ENCODE peak calls at places on chromosomes 2 and 18, in four cellular contexts. W is K562, J is HepG2, N is GM12878. L is an unnamed sample.

GRCh38 chr18:31683106-31683505 is 1.3 kb downstream of the B4GALT6 start:
- DNase-seq in W (no peak), J (no peak), N (no peak), L (no peak)

GRCh38 chr18:6139007-6139406 is 243.7 kb upstream of the TMEM200C start:
- DNase-seq in W (no peak), J (no peak), N (no peak), L (no peak)

GRCh38 chr2:127219716-127220090 is 396 bp downstream of the CYP27C1 start:
- DNase-seq in W (no peak), J (no peak), N (no peak), L (peak)

GRCh38 chr18:51438797-51439350 is 241.4 kb upstream of the MEX3C start:
- DNase-seq in W (no peak), J (no peak), N (no peak), L (no peak)

GRCh38 chr18:23745366-23745765 is 56.1 kb downstream of the LAMA3 start:
- DNase-seq in W (no peak), J (no peak), N (no peak), L (no peak)

GRCh38 chr2:152367547-152368250 is 32.7 kb downstream of the FMNL2 start:
- DNase-seq in W (no peak), J (no peak), N (peak), L (no peak)

GRCh38 chr2:20181761-20182160 is 43.2 kb downstream of the SDC1 start:
- DNase-seq in W (no peak), J (no peak), N (no peak), L (no peak)

GRCh38 chr18:45588831-45589558 is 26.3 kb upstream of the SLC14A2 start:
- DNase-seq in W (no peak), J (no peak), N (no peak), L (no peak)

GRCh38 chr2:120472891-120473309 is 127.0 kb downstream of the INHBB start:
- DNase-seq in W (no peak), J (no peak), N (no peak), L (no peak)

GRCh38 chr18:9838144-9838877 is 47.5 kb upstream of the TXNDC2 start:
- DNase-seq in W (no peak), J (no peak), N (no peak), L (peak)

GRCh38 chr18:42086288-42086687 is 131.3 kb downstream of the PIK3C3 start:
- DNase-seq in W (no peak), J (no peak), N (no peak), L (no peak)

GRCh38 chr18:41966943-41967342 is 11.9 kb downstream of the PIK3C3 start:
- DNase-seq in W (no peak), J (no peak), N (no peak), L (no peak)

GRCh38 chr2:226002438-226002837 is 602.9 kb downstream of the NYAP2 start:
- DNase-seq in W (no peak), J (peak), N (no peak), L (peak)

GRCh38 chr2:58427572-58428285 is 186.6 kb upstream of the FANCL start:
- DNase-seq in W (peak), J (peak), N (no peak), L (peak)

GRCh38 chr2:143169105-143169504 is 39.9 kb downstream of the ARHGAP15 start:
- DNase-seq in W (no peak), J (no peak), N (no peak), L (peak)

GRCh38 chr2:85430780-85431601 is 12.5 kb downstream of the SH2D6 start:
- DNase-seq in W (no peak), J (no peak), N (no peak), L (peak)

GRCh38 chr2:226794077-226794670 is 5.4 kb downstream of the IRS1 start:
- DNase-seq in W (no peak), J (no peak), N (no peak), L (no peak)

GRCh38 chr2:37343537-37344434 is 644 bp upstream of the QPCT start:
- DNase-seq in W (no peak), J (peak), N (no peak), L (peak)

GRCh38 chr2:222413295-222413911 is 10.9 kb upstream of the SGPP2 start:
- DNase-seq in W (no peak), J (no peak), N (no peak), L (peak)

GRCh38 chr2:113966832-113967231 is 76.9 kb downstream of the ACTR3 start:
- DNase-seq in W (no peak), J (peak), N (no peak), L (no peak)

GRCh38 chr2:11676640-11677039 is 6.6 kb upstream of the NTSR2 start:
- DNase-seq in W (no peak), J (no peak), N (no peak), L (peak)

GRCh38 chr2:166167451-166167850 is 39.6 kb upstream of the SCN1A start:
- DNase-seq in W (no peak), J (no peak), N (no peak), L (no peak)

GRCh38 chr2:208984376-208985100 is 439.3 kb upstream of the MAP2 start:
- DNase-seq in W (no peak), J (no peak), N (no peak), L (no peak)

GRCh38 chr2:26961603-26962184 is 8.7 kb upstream of the MAPRE3 start:
- DNase-seq in W (peak), J (peak), N (peak), L (peak)

GRCh38 chr2:150410809-150411208 is 76.7 kb downstream of the RND3 start:
- DNase-seq in W (no peak), J (peak), N (no peak), L (peak)

GRCh38 chr18:36934884-36935283 is 106.0 kb downstream of the KIAA1328 start:
- DNase-seq in W (no peak), J (no peak), N (no peak), L (no peak)

GRCh38 chr2:120394764-120395163 is 48.8 kb downstream of the INHBB start:
- DNase-seq in W (no peak), J (no peak), N (no peak), L (no peak)

GRCh38 chr2:28300489-28300888 is 92.2 kb upstream of the FOSL2 start:
- DNase-seq in W (no peak), J (no peak), N (no peak), L (no peak)
- TF ChIP-seq JUNB in W (no peak), J (no peak), N (no peak), L (no peak)

DNA sequence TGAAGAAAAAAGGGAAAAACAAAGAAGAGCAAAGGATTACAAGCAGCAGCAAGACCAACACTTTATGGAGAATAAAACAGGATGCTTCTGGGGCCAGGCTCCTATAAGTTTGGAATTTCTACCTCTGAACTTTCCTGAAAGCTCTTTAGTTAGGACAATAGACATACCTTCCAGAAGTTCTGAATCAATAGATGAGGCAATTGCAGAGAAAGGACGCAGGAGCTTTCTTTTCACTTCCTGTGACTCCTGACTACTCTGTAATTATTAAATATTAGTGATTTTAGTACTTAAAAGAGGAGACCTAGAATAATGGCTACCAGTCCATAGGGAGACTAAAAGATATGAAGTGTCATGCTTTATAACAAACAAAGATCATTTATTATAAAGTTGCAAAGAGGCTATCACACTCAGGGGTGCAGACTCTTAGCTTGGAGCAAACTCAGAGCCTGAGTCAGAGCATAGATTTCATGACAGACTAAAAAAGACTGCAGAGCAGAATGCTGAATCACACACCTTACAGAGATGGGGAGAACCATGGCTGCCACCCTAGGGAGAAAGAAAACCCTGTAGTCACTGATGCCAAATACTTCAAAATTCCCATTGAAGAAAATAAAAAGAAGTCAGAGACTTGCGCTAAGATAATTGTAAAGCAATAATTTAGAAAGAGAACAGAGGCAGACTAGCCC is 52.5 kb upstream of the FAM136A start:
- DNase-seq in W (no peak), J (no peak), N (no peak), L (no peak)
- H2AFZ ChIP-seq in W (no peak), J (no peak), N (no peak), L (no peak)

GRCh38 chr18:58558514-58558913 is 70.4 kb downstream of the ALPK2 start:
- DNase-seq in W (no peak), J (no peak), N (no peak), L (no peak)
- TF ChIP-seq CTCF in W (no peak), J (no peak), N (no peak), L (no peak)

GRCh38 chr2:1598041-1598710 is 146.1 kb downstream of the PXDN start:
- DNase-seq in W (no peak), J (no peak), N (no peak), L (no peak)

GRCh38 chr2:1601064-1601405 is 143.3 kb downstream of the PXDN start:
- DNase-seq in W (no peak), J (no peak), N (no peak), L (no peak)

GRCh38 chr2:1598800-1599199 is 145.5 kb downstream of the PXDN start:
- DNase-seq in W (no peak), J (no peak), N (no peak), L (no peak)

GRCh38 chr2:1600191-1601063 is 143.9 kb downstream of the PXDN start:
- DNase-seq in W (no peak), J (no peak), N (no peak), L (no peak)

DNA sequence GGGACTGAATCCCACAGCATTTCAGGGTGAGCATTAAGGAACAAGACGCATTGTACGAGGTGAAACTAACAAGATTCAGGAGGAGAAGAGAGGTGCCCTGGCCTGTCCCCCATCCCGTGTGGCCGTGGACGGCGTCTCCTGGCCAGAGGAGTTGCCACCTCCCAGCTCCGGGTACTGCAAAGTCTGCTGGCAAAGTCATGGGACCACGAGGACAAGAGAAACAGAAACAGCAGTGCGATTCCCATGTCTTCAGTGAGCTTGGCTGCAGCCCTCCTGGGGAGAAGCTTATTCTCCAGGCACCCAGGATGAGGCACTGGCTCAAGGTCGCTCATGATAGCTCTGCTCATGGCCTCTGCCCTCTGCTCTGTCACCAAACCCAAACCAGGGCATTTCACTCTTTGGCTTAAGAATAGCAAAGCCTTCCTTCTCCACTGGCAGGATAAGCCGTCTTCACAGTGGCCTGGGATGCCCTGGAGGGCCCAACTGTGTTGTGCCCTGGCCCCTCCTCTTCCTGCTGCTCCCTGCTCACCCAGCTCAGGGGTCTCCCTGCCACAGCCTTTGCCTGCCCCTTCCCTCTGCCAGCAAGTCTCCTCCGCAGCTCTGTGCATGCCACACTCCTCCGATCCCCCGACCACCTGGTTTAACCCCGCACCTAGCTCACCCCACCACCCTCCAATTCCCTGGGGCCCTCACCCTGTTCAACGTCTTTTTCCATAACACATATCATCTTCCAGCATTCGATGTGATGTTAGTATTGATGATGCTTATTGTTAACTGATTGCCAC is 144.8 kb downstream of the PXDN start:
- DNase-seq in W (no peak), J (no peak), N (no peak), L (no peak)
- TF ChIP-seq JUNB in W (no peak), J (no peak), N (no peak), L (no peak)

GRCh38 chr18:11948852-11949523 is 32.3 kb upstream of the IMPA2 start:
- DNase-seq in W (no peak), J (peak), N (no peak), L (peak)
- H2AFZ ChIP-seq in W (peak), J (no peak), N (no peak), L (peak)

GRCh38 chr18:76479351-76480238 is 15.4 kb downstream of the ZNF516 start:
- DNase-seq in W (no peak), J (no peak), N (no peak), L (no peak)
- TF ChIP-seq CTCF in W (no peak), J (no peak), N (no peak), L (no peak)

L was measured in GM23338.